ENCODE peak calls at places on chromosomes 6 and 20, in seven cellular contexts. L, H, N, W, S, C and D are unnamed samples.

GRCh38 chr6:39189915-39190544 is 39.2 kb downstream of the KCNK5 start:
- DNase-seq in L (peak; percentile 26), C (no peak), N (no peak), H (no peak), S (peak; percentile 17), W (peak; percentile 71), D (peak; percentile 15)

GRCh38 chr20:50381771-50382593 is 128.2 kb upstream of the PTPN1 start:
- DNase-seq in H (peak; percentile 30), C (peak; percentile 33), N (no peak), W (no peak), L (no peak), S (peak; percentile 31), D (no peak)

GRCh38 chr6:45590225-45590624 is 212.5 kb upstream of the SUPT3H start:
- DNase-seq in N (peak; percentile 80), H (no peak), W (no peak), S (no peak), L (peak; percentile 95), C (no peak), D (no peak)

GRCh38 chr6:37717836-37718251 is 20.2 kb upstream of the MDGA1 start:
- DNase-seq in C (no peak), S (no peak), H (no peak), W (no peak), N (no peak), L (no peak), D (no peak)

GRCh38 chr20:43722153-43722505 is 4.7 kb downstream of the GTSF1L start:
- DNase-seq in N (no peak), L (no peak), S (no peak), H (no peak), W (no peak), C (no peak), D (no peak)

GRCh38 chr6:21800948-21801438 is 207.4 kb downstream of the SOX4 start:
- DNase-seq in N (no peak), S (no peak), H (no peak), W (no peak), L (no peak), C (no peak), D (no peak)

GRCh38 chr6:25717856-25718740 is 36.4 kb upstream of the SLC17A4 start:
- DNase-seq in L (no peak), N (no peak), H (no peak), C (peak; percentile 48), S (peak; percentile 59), W (peak; percentile 38), D (no peak)

GRCh38 chr6:13099771-13100170 is 228.6 kb downstream of the TBC1D7 start:
- DNase-seq in W (no peak), N (no peak), C (no peak), H (no peak), L (no peak), S (no peak), D (no peak)

GRCh38 chr20:45011108-45011526 is 44.8 kb downstream of the STK4 start:
- DNase-seq in H (no peak), W (peak; percentile 71), C (peak; percentile 57), L (peak; percentile 57), S (peak; percentile 65), N (no peak), D (peak; percentile 53)

GRCh38 chr20:653590-654426 is 808 bp upstream of the SRXN1 start:
- DNase-seq in L (no peak), S (no peak), H (no peak), N (no peak), C (no peak), W (no peak), D (no peak)

GRCh38 chr6:13159295-13159694 is 169.0 kb downstream of the TBC1D7 start:
- DNase-seq in N (no peak), H (no peak), C (no peak), W (no peak), L (no peak), S (no peak), D (no peak)

GRCh38 chr6:122339661-122340060 is 59.8 kb upstream of the HSF2 start:
- DNase-seq in W (no peak), H (no peak), S (no peak), C (no peak), L (no peak), N (no peak), D (no peak)

GRCh38 chr6:26526928-26527327 is 11.2 kb upstream of the HMGN4 start:
- DNase-seq in S (no peak), H (no peak), L (no peak), N (no peak), W (no peak), C (no peak), D (no peak)

GRCh38 chr6:134722996-134723871 is 226.7 kb downstream of the ALDH8A1 start:
- DNase-seq in W (no peak), H (no peak), L (no peak), S (no peak), C (no peak), N (no peak), D (no peak)

GRCh38 chr6:36912583-36912982 is 26.8 kb downstream of the C6orf89 start:
- DNase-seq in S (no peak), L (peak; percentile 98), W (no peak), C (peak; percentile 80), N (peak; percentile 93), H (peak; percentile 72), D (peak; percentile 90)

DNA sequence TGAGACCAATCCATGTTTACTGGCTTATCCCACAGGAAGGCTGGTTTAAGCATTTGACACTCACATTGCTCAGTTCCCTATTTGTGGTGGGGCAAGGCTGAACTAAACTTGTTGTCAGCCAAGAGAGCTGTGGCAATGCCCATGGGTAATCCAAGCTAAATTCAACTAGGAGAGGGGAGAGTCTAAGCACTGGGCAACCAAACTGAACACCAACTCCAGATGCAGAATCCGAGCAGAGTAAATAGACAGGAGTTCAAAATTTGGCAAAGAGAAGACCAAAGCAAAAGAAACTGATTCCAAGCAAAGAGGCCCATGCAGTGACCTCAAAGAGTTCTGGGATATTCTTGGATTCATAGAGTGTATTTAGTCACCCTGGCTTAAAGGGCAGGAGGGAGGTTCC is 106.5 kb upstream of the NT5E start:
- DNase-seq in N (no peak), W (no peak), L (no peak), S (no peak), C (no peak), H (no peak), D (no peak)
- TF ChIP-seq CTCF in N (no peak), W (no peak), L (no peak), S (no peak), C (no peak), H (no peak), D (no peak)

GRCh38 chr6:158249437-158249836 is 62.8 kb upstream of the TULP4 start:
- DNase-seq in N (no peak), S (no peak), L (no peak), H (no peak), W (no peak), C (no peak), D (no peak)

GRCh38 chr6:158242071-158242606 is 70.1 kb upstream of the TULP4 start:
- DNase-seq in H (no peak), S (no peak), L (no peak), N (no peak), W (no peak), C (no peak), D (no peak)

DNA sequence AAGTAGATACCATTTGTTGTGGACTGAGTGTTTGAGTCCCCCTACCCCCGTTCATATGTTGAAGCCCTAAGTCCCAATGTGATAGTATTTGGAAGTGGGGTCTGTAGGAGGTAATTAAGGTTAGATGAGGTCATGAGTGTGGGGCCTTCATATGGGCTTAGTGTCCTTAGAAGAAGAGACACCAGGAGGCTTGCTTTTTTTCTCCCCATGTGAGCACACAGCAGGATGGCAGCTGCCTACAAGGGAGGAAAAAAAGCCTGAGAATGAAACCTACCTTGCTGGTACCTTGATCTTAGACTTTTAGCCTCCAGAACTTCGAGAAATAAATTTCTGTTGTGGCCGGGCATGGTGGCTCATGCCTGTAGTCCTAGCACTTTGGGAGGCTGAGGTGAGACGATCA is 67.9 kb upstream of the TULP4 start:
- DNase-seq in S (peak; percentile 34), H (no peak), L (no peak), W (peak; percentile 13), C (peak; percentile 31), N (no peak), D (no peak)
- H3K4me2 ChIP-seq in S (peak overlapping the region; percentile 82), H (peak overlapping the region; percentile 98), L (no peak overlapping the region), W (peak overlapping the region; percentile 45), C (peak overlapping the region; percentile 54), N (no peak overlapping the region), D (no peak overlapping the region)

GRCh38 chr6:41193884-41194283 is 7.1 kb downstream of the TREML2 start:
- DNase-seq in N (no peak), S (no peak), H (no peak), W (no peak), L (no peak), C (no peak), D (no peak)

GRCh38 chr6:41193171-41193734 is 7.7 kb downstream of the TREML2 start:
- DNase-seq in H (no peak), W (no peak), S (no peak), C (no peak), L (no peak), N (no peak), D (no peak)

GRCh38 chr6:41190791-41191190 is 10.2 kb downstream of the TREML2 start:
- DNase-seq in H (no peak), L (no peak), S (no peak), C (no peak), N (no peak), W (no peak), D (no peak)

GRCh38 chr6:41189968-41190367 is 11.0 kb downstream of the TREML2 start:
- DNase-seq in C (no peak), W (no peak), H (no peak), N (no peak), L (no peak), S (no peak), D (no peak)

DNA sequence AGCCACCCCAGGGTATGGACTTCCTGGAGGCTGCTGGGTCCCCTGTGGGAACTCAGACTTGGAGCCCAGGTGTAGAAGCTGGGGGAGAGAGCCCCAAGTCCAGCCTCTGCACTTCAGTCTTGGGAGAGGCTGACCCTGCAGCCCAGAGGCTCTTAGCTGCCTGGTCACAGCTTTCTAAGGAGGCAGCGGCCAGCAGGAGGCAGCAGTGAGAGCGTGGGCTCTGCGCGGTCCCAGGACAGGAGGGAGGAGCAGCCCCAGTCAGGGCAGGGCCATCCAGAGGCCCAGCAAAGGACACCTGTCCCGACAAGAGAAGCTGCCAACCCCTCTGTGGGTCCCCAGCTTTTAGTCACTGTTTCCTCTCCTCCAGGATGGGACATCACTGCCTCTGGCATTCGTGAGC is 9.4 kb downstream of the TREML2 start:
- DNase-seq in S (peak; percentile 31), N (no peak), C (no peak), H (no peak), L (no peak), W (peak; percentile 63), D (no peak)
- TF ChIP-seq CTCF in S (peak; percentile 73), N (no peak), C (peak; percentile 53), H (peak; percentile 61), L (peak; percentile 40), W (peak; percentile 59), D (peak; percentile 59)

GRCh38 chr6:88359530-88360202 is 193.5 kb upstream of the CNR1 start:
- DNase-seq in W (peak; percentile 15), N (no peak), H (no peak), C (no peak), S (peak; percentile 29), L (no peak), D (no peak)

GRCh38 chr6:88360203-88360797 is 194.2 kb upstream of the CNR1 start:
- DNase-seq in S (no peak), N (no peak), C (no peak), L (peak; percentile 44), H (no peak), W (no peak), D (no peak)

GRCh38 chr6:88361754-88362153 is 195.6 kb upstream of the CNR1 start:
- DNase-seq in S (no peak), C (no peak), H (no peak), L (no peak), N (no peak), W (no peak), D (no peak)

GRCh38 chr6:88358846-88359245 is 192.7 kb upstream of the CNR1 start:
- DNase-seq in W (no peak), N (no peak), S (no peak), H (no peak), L (peak; percentile 37), C (no peak), D (no peak)

GRCh38 chr6:88361298-88361697 is 195.2 kb upstream of the CNR1 start:
- DNase-seq in S (no peak), H (no peak), W (no peak), N (no peak), C (no peak), L (no peak), D (no peak)
- H3K4me2 ChIP-seq in S (no peak overlapping the region), H (no peak overlapping the region), W (no peak overlapping the region), N (no peak overlapping the region), C (no peak overlapping the region), L (no peak overlapping the region), D (no peak overlapping the region)